ENCODE peak calls at places on chromosomes 4 and X, in seven cellular contexts. C, O, J, H, Z, D and F are unnamed samples.

GRCh38 chrX:345020-345925 is 26.7 kb upstream of the GTPBP6 start:
- DNase-seq in C (no peak), O (peak; percentile 65), J (no peak), H (peak; percentile 50), Z (no peak), D (no peak), F (no peak)

GRCh38 chr4:40240040-40240653 is 43.3 kb downstream of the RHOH start:
- DNase-seq in C (peak; percentile 29), O (no peak), J (no peak), H (no peak), Z (no peak), D (peak; percentile 11), F (no peak)

GRCh38 chrX:13688772-13689518 is at the start of gene RAB9A:
- DNase-seq in C (peak; percentile 76), O (peak; percentile 88), J (peak; percentile 87), H (peak; percentile 91), Z (peak; percentile 54), D (peak; percentile 68), F (peak; percentile 68)

GRCh38 chr4:55768291-55768690 is 51.3 kb upstream of the EXOC1L start:
- DNase-seq in C (peak; percentile 68), O (no peak), J (no peak), H (no peak), Z (no peak), D (peak; percentile 70), F (no peak)

GRCh38 chr4:40455340-40455902 is 120.3 kb downstream of the CHRNA9 start:
- DNase-seq in C (peak; percentile 50), O (no peak), J (no peak), H (no peak), Z (no peak), D (no peak), F (no peak)

GRCh38 chr4:67393699-67394281 is 151.5 kb downstream of the CENPC start:
- DNase-seq in C (peak; percentile 78), O (no peak), J (no peak), H (no peak), Z (no peak), D (peak; percentile 50), F (no peak)

GRCh38 chr4:34935739-34936138 is 1308.6 kb downstream of the ARAP2 start:
- DNase-seq in C (peak; percentile 63), O (no peak), J (no peak), H (no peak), Z (no peak), D (no peak), F (no peak)

GRCh38 chrX:52424658-52425057 is 55.8 kb downstream of the XAGE2 start:
- DNase-seq in C (peak; percentile 63), O (no peak), J (no peak), H (no peak), Z (no peak), D (peak; percentile 72), F (no peak)

GRCh38 chrX:123339201-123339905 is 155.3 kb downstream of the GRIA3 start:
- DNase-seq in C (peak; percentile 39), O (no peak), J (no peak), H (no peak), Z (no peak), D (no peak), F (no peak)

GRCh38 chr4:47278631-47279030 is 184.9 kb downstream of the COMMD8 start:
- DNase-seq in C (no peak), O (no peak), J (no peak), H (no peak), Z (no peak), D (no peak), F (no peak)

GRCh38 chrX:120603707-120604358 is at the start of gene MCTS1:
- DNase-seq in C (peak; percentile 96), O (peak; percentile 85), J (peak; percentile 88), H (peak; percentile 85), Z (peak; percentile 98), D (peak; percentile 96), F (peak; percentile 77)

GRCh38 chrX:100368167-100368566 is 41.9 kb downstream of the PCDH19 start:
- DNase-seq in C (peak; percentile 41), O (no peak), J (no peak), H (no peak), Z (no peak), D (peak; percentile 0), F (no peak)

GRCh38 chr4:74838746-74839370 is 44.5 kb upstream of the BTC start:
- DNase-seq in C (peak; percentile 52), O (no peak), J (no peak), H (no peak), Z (peak; percentile 70), D (peak; percentile 18), F (no peak)

GRCh38 chrX:1026263-1027015 is 186.0 kb downstream of the CRLF2 start:
- DNase-seq in C (no peak), O (no peak), J (no peak), H (no peak), Z (no peak), D (no peak), F (no peak)

GRCh38 chr4:188941524-188942109 is 802.4 kb downstream of the TRIML1 start:
- DNase-seq in C (peak; percentile 87), O (no peak), J (no peak), H (no peak), Z (peak; percentile 47), D (peak; percentile 100), F (no peak)

GRCh38 chr4:132982151-132982550 is 166.9 kb upstream of the PCDH10 start:
- DNase-seq in C (no peak), O (no peak), J (no peak), H (no peak), Z (no peak), D (no peak), F (no peak)

GRCh38 chrX:47662144-47662657 is 3.2 kb upstream of the UXT start:
- DNase-seq in C (peak; percentile 63), O (no peak), J (no peak), H (no peak), Z (peak; percentile 35), D (peak; percentile 93), F (no peak)

GRCh38 chr4:76781698-76782595 is 116.0 kb downstream of the SOWAHB start:
- DNase-seq in C (peak; percentile 88), O (no peak), J (no peak), H (no peak), Z (no peak), D (peak; percentile 98), F (no peak)

GRCh38 chr4:53141308-53141707 is 224.6 kb downstream of the SCFD2 start:
- DNase-seq in C (no peak), O (no peak), J (no peak), H (no peak), Z (no peak), D (peak; percentile 19), F (no peak)

GRCh38 chrX:47502591-47503222 is 19.7 kb upstream of the ZNF41 start:
- DNase-seq in C (no peak), O (no peak), J (no peak), H (no peak), Z (peak; percentile 60), D (peak; percentile 61), F (peak; percentile 3)

GRCh38 chr4:68499021-68499420 is 51.8 kb downstream of the TMPRSS11E start:
- DNase-seq in C (no peak), O (no peak), J (no peak), H (no peak), Z (no peak), D (no peak), F (no peak)

GRCh38 chrX:150649096-150649870 is 43.9 kb upstream of the MTMR1 start:
- DNase-seq in C (peak; percentile 1), O (no peak), J (peak; percentile 42), H (no peak), Z (no peak), D (peak; percentile 57), F (no peak)

GRCh38 chr4:64564126-64564525 is 154.9 kb upstream of the TECRL start:
- DNase-seq in C (no peak), O (no peak), J (no peak), H (no peak), Z (no peak), D (no peak), F (no peak)

GRCh38 chr4:6855692-6856297 is 53.8 kb upstream of the TBC1D14 start:
- DNase-seq in C (peak; percentile 68), O (no peak), J (no peak), H (no peak), Z (peak; percentile 89), D (peak; percentile 93), F (no peak)

GRCh38 chrX:148771440-148771839 is 271.0 kb downstream of the AFF2 start:
- DNase-seq in C (no peak), O (no peak), J (no peak), H (no peak), Z (no peak), D (no peak), F (no peak)

GRCh38 chrX:78314561-78314960 is 12.8 kb downstream of the CYSLTR1 start:
- DNase-seq in C (peak; percentile 87), O (no peak), J (no peak), H (no peak), Z (no peak), D (no peak), F (no peak)
- H3K27ac ChIP-seq in C (peak overlapping the region; percentile 93), O (no peak overlapping the region), J (no peak overlapping the region), H (no peak overlapping the region), Z (no peak overlapping the region), D (no peak overlapping the region), F (peak overlapping the region; percentile 72)

DNA sequence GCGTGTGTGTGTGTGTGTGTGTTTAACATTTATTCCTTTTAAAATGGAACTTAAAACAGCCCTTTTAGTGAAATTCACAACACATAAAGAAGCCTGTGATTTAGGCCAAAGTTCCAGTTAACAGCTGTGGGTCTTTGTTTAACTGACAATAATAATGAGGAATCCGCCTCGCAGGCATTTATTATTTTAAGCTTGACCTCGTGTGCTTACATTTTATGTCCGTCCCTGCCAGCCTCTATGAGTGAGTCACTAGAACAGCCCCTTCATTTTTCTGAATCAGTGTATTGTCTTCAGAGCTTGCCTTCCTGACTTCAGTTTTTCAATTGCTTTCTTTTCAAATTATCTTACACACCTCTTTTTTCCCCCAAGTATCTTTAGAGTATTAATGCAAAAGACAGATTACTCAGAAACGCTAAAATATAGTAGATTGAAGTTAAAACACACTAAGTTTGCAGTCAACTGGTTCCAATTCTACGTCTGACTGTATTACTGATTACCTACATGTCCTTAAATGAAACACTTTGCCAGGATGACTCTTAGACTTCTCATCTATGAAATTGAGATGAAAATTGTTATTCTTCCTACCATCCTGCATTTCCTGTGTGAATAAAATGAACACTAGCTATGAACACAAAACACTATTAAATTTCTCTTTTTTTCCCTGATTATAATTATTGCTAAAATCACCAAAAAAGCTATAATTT is 319.6 kb upstream of the HS3ST1 start:
- DNase-seq in C (peak; percentile 76), O (no peak), J (peak; percentile 18), H (no peak), Z (no peak), D (peak; percentile 87), F (no peak)
- H3K27ac ChIP-seq in C (peak overlapping the region; percentile 82), O (no peak overlapping the region), J (peak overlapping the region; percentile 32), H (no peak overlapping the region), Z (peak overlapping the region; percentile 32), D (peak overlapping the region; percentile 22), F (no peak overlapping the region)

GRCh38 chr4:13261486-13262257 is 222.5 kb downstream of the RAB28 start:
- DNase-seq in C (no peak), O (no peak), J (no peak), H (no peak), Z (no peak), D (no peak), F (no peak)
- H3K27ac ChIP-seq in C (no peak overlapping the region), O (no peak overlapping the region), J (no peak overlapping the region), H (no peak overlapping the region), Z (no peak overlapping the region), D (no peak overlapping the region), F (no peak overlapping the region)

GRCh38 chr4:151012836-151013235 is 2.2 kb downstream of the LRBA start:
- DNase-seq in C (peak; percentile 60), O (no peak), J (no peak), H (no peak), Z (no peak), D (no peak), F (no peak)
- H3K27ac ChIP-seq in C (no peak overlapping the region), O (no peak overlapping the region), J (no peak overlapping the region), H (no peak overlapping the region), Z (no peak overlapping the region), D (no peak overlapping the region), F (no peak overlapping the region)